ENCODE peak calls at places on chromosomes 2 and 18, in eight cellular contexts. Z, M, N, W, R, S, Y and I are unnamed samples.

GRCh38 chr2:21256006-21256405 is 132.2 kb downstream of the TDRD15 start:
- DNase-seq in Z (peak; percentile 73), M (no peak), N (no peak), W (peak; percentile 41), R (no peak), S (no peak), Y (no peak), I (no peak)

GRCh38 chr2:205769494-205769848 is 87.2 kb downstream of the NRP2 start:
- DNase-seq in Z (no peak), M (no peak), N (peak; percentile 85), W (no peak), R (no peak), S (peak; percentile 75), Y (no peak), I (no peak)

GRCh38 chr2:125224830-125225229 is 1199.7 kb downstream of the CNTNAP5 start:
- DNase-seq in Z (no peak), M (peak; percentile 72), N (no peak), W (no peak), R (no peak), S (no peak), Y (no peak), I (no peak)

GRCh38 chr2:11891591-11891990 is 145.2 kb downstream of the LPIN1 start:
- DNase-seq in Z (no peak), M (no peak), N (no peak), W (no peak), R (no peak), S (no peak), Y (no peak), I (no peak)

GRCh38 chr2:14628906-14629305 is 3.6 kb upstream of the LRATD1 start:
- DNase-seq in Z (no peak), M (no peak), N (no peak), W (no peak), R (peak; percentile 46), S (peak; percentile 44), Y (no peak), I (no peak)

GRCh38 chr2:215105607-215106354 is 32.6 kb downstream of the ABCA12 start:
- DNase-seq in Z (no peak), M (no peak), N (no peak), W (no peak), R (no peak), S (peak; percentile 79), Y (no peak), I (no peak)

GRCh38 chr18:2376707-2377106 is 194.6 kb downstream of the METTL4 start:
- DNase-seq in Z (no peak), M (no peak), N (no peak), W (no peak), R (no peak), S (no peak), Y (no peak), I (no peak)

GRCh38 chr2:11155326-11156059 is at the start of gene SLC66A3:
- DNase-seq in Z (no peak), M (no peak), N (peak; percentile 83), W (peak; percentile 89), R (no peak), S (peak; percentile 86), Y (no peak), I (no peak)

GRCh38 chr2:240812721-240813120 is 7.3 kb downstream of the KIF1A start:
- DNase-seq in Z (no peak), M (peak; percentile 48), N (no peak), W (no peak), R (peak; percentile 23), S (no peak), Y (no peak), I (peak; percentile 66)

GRCh38 chr2:151761687-151762086 is 27.4 kb upstream of the NEB start:
- DNase-seq in Z (no peak), M (no peak), N (no peak), W (no peak), R (no peak), S (no peak), Y (no peak), I (no peak)

GRCh38 chr2:38146302-38146916 is 70.5 kb upstream of the CYP1B1 start:
- DNase-seq in Z (no peak), M (peak; percentile 83), N (peak; percentile 95), W (peak; percentile 80), R (no peak), S (peak; percentile 75), Y (peak; percentile 47), I (no peak)

GRCh38 chr2:6880200-6880733 is 2.7 kb downstream of the RSAD2 start:
- DNase-seq in Z (no peak), M (no peak), N (no peak), W (no peak), R (no peak), S (no peak), Y (no peak), I (no peak)

GRCh38 chr2:82234283-82234682 is 1929.7 kb upstream of the LRRTM1 start:
- DNase-seq in Z (no peak), M (peak; percentile 37), N (no peak), W (no peak), R (no peak), S (no peak), Y (no peak), I (no peak)
- TF ChIP-seq CTCF in Z (no peak), M (peak; percentile 60), N (no peak), W (no peak), R (no peak), S (peak; percentile 50), Y (no peak), I (peak; percentile 31)

GRCh38 chr2:146317959-146318358 is 1526.9 kb upstream of the ACVR2A start:
- DNase-seq in Z (no peak), M (no peak), N (peak; percentile 80), W (no peak), R (no peak), S (peak; percentile 62), Y (no peak), I (no peak)

GRCh38 chr2:146312899-146313298 is 1531.9 kb upstream of the ACVR2A start:
- DNase-seq in Z (no peak), M (no peak), N (peak; percentile 44), W (no peak), R (no peak), S (peak; percentile 52), Y (no peak), I (no peak)
- TF ChIP-seq CTCF in Z (peak; percentile 39), M (peak; percentile 43), N (peak; percentile 24), W (no peak), R (no peak), S (peak; percentile 63), Y (no peak), I (peak; percentile 58)

DNA sequence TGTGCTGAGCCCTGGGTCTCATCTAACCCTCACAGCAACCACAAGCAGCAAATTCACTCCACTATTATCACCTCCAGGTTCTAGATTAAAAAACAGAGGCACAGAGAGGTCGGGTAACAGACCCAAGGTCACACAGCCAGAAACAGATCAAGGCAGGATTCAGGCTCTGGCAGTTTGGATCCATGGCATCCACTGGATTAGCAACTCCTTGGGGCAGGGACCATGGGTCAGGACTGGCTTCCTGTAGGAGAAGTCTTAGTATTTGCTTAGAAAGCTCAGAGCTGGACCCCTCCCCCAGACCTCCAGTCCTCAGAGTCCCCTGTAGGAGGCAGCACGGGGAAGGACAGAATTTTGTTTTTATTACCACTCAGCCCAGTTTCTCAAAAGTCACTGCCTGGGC is 34.4 kb downstream of the ZFP36L2 start:
- DNase-seq in Z (no peak), M (peak; percentile 84), N (no peak), W (peak; percentile 49), R (no peak), S (peak; percentile 27), Y (no peak), I (no peak)
- TF ChIP-seq CTCF in Z (no peak), M (peak; percentile 77), N (no peak), W (peak; percentile 39), R (no peak), S (peak; percentile 45), Y (no peak), I (peak; percentile 62)

DNA sequence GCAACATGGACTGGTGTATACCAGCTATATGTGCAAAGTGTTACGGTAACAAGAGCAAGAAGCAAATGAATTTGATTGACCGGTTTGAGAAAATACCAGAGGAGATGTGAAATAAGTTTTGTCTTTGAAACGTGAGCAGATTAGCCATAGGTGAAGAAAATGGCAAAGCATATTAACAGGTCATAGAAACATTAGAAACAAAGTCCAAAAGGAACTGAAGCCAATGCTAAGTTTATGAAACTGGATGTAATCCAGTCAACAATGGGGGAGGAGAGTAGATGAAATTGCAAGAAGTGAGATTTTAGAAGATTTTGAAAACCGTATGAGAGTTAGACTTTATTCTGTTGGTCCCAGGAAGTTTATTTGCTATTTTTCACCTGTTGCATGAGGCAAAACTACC is 1315.4 kb upstream of the CHAC2 start:
- DNase-seq in Z (no peak), M (no peak), N (no peak), W (no peak), R (no peak), S (no peak), Y (no peak), I (no peak)
- TF ChIP-seq CTCF in Z (no peak), M (no peak), N (no peak), W (no peak), R (no peak), S (no peak), Y (no peak), I (no peak)